ENCODE peak calls at places on chromosome 1, in seven cellular contexts. E, W, O, F, M, Y and R are unnamed samples.

GRCh38 chr1:3548156-3548893 is 63.0 kb downstream of the MEGF6 start:
- DNase-seq in M (peak; percentile 3), Y (no peak), E (no peak), W (peak; percentile 24), F (peak; percentile 80), O (peak; percentile 37), R (no peak)

GRCh38 chr1:80155371-80155770 is 1148.8 kb upstream of the ADGRL4 start:
- DNase-seq in F (no peak), M (peak; percentile 21), O (no peak), Y (no peak), W (no peak), E (no peak), R (no peak)

GRCh38 chr1:112594208-112594876 is 24.6 kb downstream of the ST7L start:
- DNase-seq in M (no peak), W (no peak), F (no peak), O (no peak), Y (no peak), E (no peak), R (no peak)

GRCh38 chr1:191348328-191348727 is 809.9 kb upstream of the RGS18 start:
- DNase-seq in W (no peak), O (no peak), Y (no peak), F (no peak), M (no peak), E (no peak), R (no peak)

GRCh38 chr1:100924212-100924611 is 28.3 kb downstream of the SLC30A7 start:
- DNase-seq in E (no peak), O (no peak), W (no peak), Y (no peak), F (no peak), M (peak; percentile 19), R (no peak)

GRCh38 chr1:212606734-212607205 is 1.8 kb upstream of the ATF3 start:
- DNase-seq in W (no peak), E (peak; percentile 63), O (peak; percentile 37), Y (no peak), M (no peak), F (no peak), R (peak; percentile 76)

GRCh38 chr1:21270086-21270689 is 20.1 kb downstream of the ECE1 start:
- DNase-seq in Y (peak; percentile 74), O (peak; percentile 82), E (peak; percentile 91), F (peak; percentile 62), M (peak; percentile 62), W (no peak), R (peak; percentile 66)

GRCh38 chr1:174209347-174210187 is 50.2 kb downstream of the RABGAP1L start:
- DNase-seq in O (no peak), F (no peak), M (no peak), E (no peak), W (no peak), Y (no peak), R (no peak)

GRCh38 chr1:244049142-244049968 is 1.7 kb upstream of the ZBTB18 start:
- DNase-seq in W (no peak), F (no peak), E (peak; percentile 55), Y (peak; percentile 38), O (peak; percentile 57), M (no peak), R (peak; percentile 56)

GRCh38 chr1:211258756-211259595 is at the start of gene RCOR3:
- DNase-seq in E (peak; percentile 96), Y (peak; percentile 68), W (peak; percentile 73), O (peak; percentile 96), F (peak; percentile 97), M (peak; percentile 81), R (peak; percentile 94)

GRCh38 chr1:156394835-156395461 is 25.9 kb downstream of the RHBG start:
- DNase-seq in Y (no peak), O (no peak), W (no peak), F (no peak), M (no peak), E (no peak), R (no peak)

GRCh38 chr1:151994956-151995355 is 1.3 kb upstream of the S100A10 start:
- DNase-seq in E (no peak), Y (peak; percentile 72), F (peak; percentile 99), O (no peak), W (peak; percentile 81), M (peak; percentile 100), R (no peak)

GRCh38 chr1:222224576-222224975 is 323.3 kb downstream of the HHIPL2 start:
- DNase-seq in E (no peak), M (peak; percentile 12), F (peak; percentile 6), Y (no peak), W (no peak), O (no peak), R (no peak)

GRCh38 chr1:2231667-2232254 is 3.6 kb downstream of the SKI start:
- DNase-seq in O (peak; percentile 81), M (peak; percentile 78), E (peak; percentile 90), F (peak; percentile 87), Y (no peak), W (no peak), R (peak; percentile 71)

GRCh38 chr1:3072178-3072947 is 3.4 kb downstream of the PRDM16 start:
- DNase-seq in F (no peak), W (no peak), E (no peak), M (no peak), Y (no peak), O (no peak), R (no peak)

GRCh38 chr1:43284711-43285110 is 670 bp downstream of the C1orf210 start:
- DNase-seq in Y (no peak), F (no peak), W (no peak), M (no peak), E (no peak), O (no peak), R (no peak)

GRCh38 chr1:35433714-35434113 is 123.5 kb downstream of the KIAA0319L start:
- DNase-seq in Y (no peak), E (no peak), F (no peak), O (no peak), M (no peak), W (no peak), R (no peak)

GRCh38 chr1:35432231-35432630 is 125.0 kb downstream of the KIAA0319L start:
- DNase-seq in F (no peak), E (no peak), W (no peak), O (no peak), Y (no peak), M (no peak), R (no peak)

GRCh38 chr1:35436078-35436477 is 121.1 kb downstream of the KIAA0319L start:
- DNase-seq in O (no peak), F (no peak), W (no peak), Y (no peak), M (no peak), E (no peak), R (no peak)

GRCh38 chr1:35437200-35437599 is 120.0 kb downstream of the KIAA0319L start:
- DNase-seq in O (no peak), M (no peak), E (no peak), W (no peak), Y (no peak), F (no peak), R (no peak)

DNA sequence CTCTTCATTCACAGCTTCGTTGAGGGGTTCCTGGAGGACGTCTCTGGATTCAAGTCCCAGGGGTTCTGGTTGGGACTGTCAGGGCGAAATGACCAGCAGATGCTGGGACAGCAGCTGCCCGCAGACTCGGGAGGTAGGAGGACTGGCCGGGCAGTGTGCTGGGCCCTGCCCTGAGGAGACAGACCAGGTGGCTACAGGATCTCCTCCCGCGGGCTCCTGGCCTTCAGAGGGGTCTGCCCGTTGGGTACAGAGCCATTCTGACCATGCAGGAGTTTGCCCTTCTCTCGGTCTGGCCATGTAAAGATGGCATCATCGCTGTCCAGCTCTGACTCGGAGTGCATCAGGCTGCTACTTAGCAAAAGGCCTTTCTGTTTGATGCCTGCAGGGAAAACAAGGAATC is 122.5 kb downstream of the KIAA0319L start:
- DNase-seq in M (no peak), O (no peak), E (no peak), F (no peak), Y (no peak), W (no peak), R (no peak)
- H3K4me3 ChIP-seq in M (no peak overlapping the region), O (no peak overlapping the region), E (no peak overlapping the region), F (no peak overlapping the region), Y (no peak overlapping the region), W (no peak overlapping the region), R (no peak overlapping the region)

GRCh38 chr1:7299994-7300393 is 471.1 kb upstream of the VAMP3 start:
- DNase-seq in W (peak; percentile 75), O (no peak), E (no peak), Y (peak; percentile 38), F (peak; percentile 75), M (peak; percentile 88), R (no peak)
- H3K4me3 ChIP-seq in W (peak overlapping the region; percentile 48), O (no peak overlapping the region), E (no peak overlapping the region), Y (no peak overlapping the region), F (no peak overlapping the region), M (no peak overlapping the region), R (no peak overlapping the region)

GRCh38 chr1:44513111-44513510 is 108.1 kb downstream of the RNF220 start:
- DNase-seq in Y (no peak), E (no peak), F (no peak), W (no peak), M (no peak), O (no peak), R (no peak)

GRCh38 chr1:44511769-44512168 is 106.7 kb downstream of the RNF220 start:
- DNase-seq in E (no peak), F (peak; percentile 8), Y (no peak), M (peak; percentile 8), O (no peak), W (no peak), R (no peak)

GRCh38 chr1:44511363-44511762 is 106.3 kb downstream of the RNF220 start:
- DNase-seq in Y (no peak), W (no peak), O (no peak), E (no peak), M (no peak), F (no peak), R (no peak)

GRCh38 chr1:44514673-44515072 is 109.6 kb downstream of the RNF220 start:
- DNase-seq in E (no peak), W (no peak), M (no peak), Y (no peak), O (no peak), F (no peak), R (no peak)

DNA sequence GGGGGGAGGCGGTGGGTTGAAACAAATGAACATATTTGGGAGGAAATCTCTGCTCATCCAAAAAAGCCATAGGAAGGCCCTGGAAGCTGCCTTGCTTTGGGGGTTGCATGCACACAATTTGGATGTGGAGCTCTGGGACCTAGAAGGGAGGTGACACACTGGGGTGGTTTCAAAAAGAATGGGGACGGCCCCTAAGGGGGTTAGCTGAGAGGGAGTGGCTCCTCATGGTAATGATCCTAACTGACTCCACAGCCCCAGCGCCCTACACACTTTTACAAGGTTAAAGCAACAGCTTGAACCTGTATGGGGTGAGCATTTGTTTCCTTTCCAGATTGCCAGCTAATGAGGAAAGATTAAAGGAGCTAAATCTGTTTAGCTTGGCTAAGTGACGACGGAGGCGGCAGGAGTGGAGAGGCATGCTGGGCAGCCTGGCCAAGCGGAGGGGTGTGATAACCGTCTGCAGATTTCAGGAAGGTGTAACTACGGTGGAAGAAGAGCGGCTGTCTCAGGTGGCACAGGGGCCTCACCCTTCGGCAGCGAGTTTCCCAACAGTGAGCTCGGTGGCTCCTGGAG is 107.3 kb downstream of the RNF220 start:
- DNase-seq in E (no peak), Y (no peak), O (no peak), F (no peak), W (no peak), M (no peak), R (no peak)
- H3K4me3 ChIP-seq in E (no peak overlapping the region), Y (no peak overlapping the region), O (no peak overlapping the region), F (no peak overlapping the region), W (no peak overlapping the region), M (no peak overlapping the region), R (no peak overlapping the region)

DNA sequence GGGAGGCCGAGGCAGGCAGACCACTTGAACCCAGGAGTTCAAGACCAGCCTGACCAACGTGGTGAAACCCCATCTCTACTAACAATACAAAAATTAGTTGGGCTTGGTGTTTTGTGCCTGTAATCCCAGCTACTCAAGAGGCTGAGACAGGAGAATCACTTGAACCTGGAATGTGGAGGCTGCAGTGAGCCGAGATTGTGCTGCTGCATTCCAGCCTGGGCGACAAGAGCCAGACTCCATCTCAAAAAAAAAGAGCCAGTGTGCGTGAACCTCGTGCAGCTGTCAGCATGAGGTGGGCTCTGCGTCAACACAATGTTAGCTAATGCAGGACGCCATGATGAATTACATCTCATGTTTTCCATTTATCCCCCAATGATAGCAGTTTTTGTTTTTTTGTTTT is 110.7 kb upstream of the SLC45A1 start:
- DNase-seq in F (no peak), W (no peak), E (no peak), O (no peak), M (no peak), Y (no peak), R (no peak)
- H3K4me3 ChIP-seq in F (no peak overlapping the region), W (no peak overlapping the region), E (no peak overlapping the region), O (no peak overlapping the region), M (no peak overlapping the region), Y (no peak overlapping the region), R (no peak overlapping the region)